ENCODE peak calls at places on chromosomes 1 and 21, in seven cellular contexts. B is stimulated activated CD8-positive, alpha-beta memory T cell treated with anti-CD3 and anti-CD28 coated beads, Interleukin-7, amount 100 ng/mL, for 1 hour; C is activated CD4-positive, CD25-positive, alpha-beta regulatory T cell treated with anti-CD3 and anti-CD28 coated beads, Interleukin-2, amount 50 U/mL, for 16 hours; P is DMS53; K is mesenchymal stem cell; S is DMS 273 treated with DMSO at 0.1 percent for 48 hours; Q is MM.1S. O is an unnamed sample.

GRCh38 chr21:34715518-34715917 is 46.7 kb downstream of the CLIC6 start:
- DNase-seq in B (no peak), C (no peak), P (no peak), K (no peak), S (no peak), Q (no peak), O (no peak)

GRCh38 chr1:228081578-228082259 is 789 bp upstream of the ARF1 start:
- DNase-seq in B (no peak), C (no peak), P (peak), K (peak), S (no peak), Q (peak), O (no peak)

GRCh38 chr1:153866045-153866850 is 56.5 kb downstream of the GATAD2B start:
- DNase-seq in B (no peak), C (no peak), P (no peak), K (peak), S (no peak), Q (peak), O (no peak)

GRCh38 chr1:9843576-9843945 is 19.8 kb upstream of the CLSTN1 start:
- DNase-seq in B (no peak), C (no peak), P (peak), K (no peak), S (no peak), Q (no peak), O (no peak)

GRCh38 chr1:119795471-119795870 is 15.8 kb downstream of the REG4 start:
- DNase-seq in B (no peak), C (no peak), P (no peak), K (no peak), S (no peak), Q (no peak), O (no peak)

GRCh38 chr21:33836408-33836807 is 79.2 kb downstream of the ATP5PO start:
- DNase-seq in B (no peak), C (no peak), P (no peak), K (no peak), S (no peak), Q (no peak), O (no peak)

GRCh38 chr21:43269461-43269860 is 100.7 kb downstream of the CRYAA start:
- DNase-seq in B (peak), C (no peak), P (no peak), K (no peak), S (no peak), Q (no peak), O (no peak)

GRCh38 chr1:38690790-38691189 is 168.8 kb downstream of the RRAGC start:
- DNase-seq in B (no peak), C (no peak), P (no peak), K (peak), S (no peak), Q (no peak), O (no peak)

GRCh38 chr1:67646145-67647035 is 38.6 kb upstream of the GADD45A start:
- DNase-seq in B (no peak), C (no peak), P (peak), K (peak), S (peak), Q (no peak), O (peak)

GRCh38 chr1:241640867-241641542 is 836 bp upstream of the CHML start:
- DNase-seq in B (no peak), C (no peak), P (peak), K (peak), S (no peak), Q (peak), O (no peak)

GRCh38 chr21:36981977-36982700 is 15.7 kb upstream of the HLCS start:
- DNase-seq in B (no peak), C (no peak), P (no peak), K (no peak), S (no peak), Q (no peak), O (no peak)

GRCh38 chr1:152130186-152130585 is 14.9 kb upstream of the TCHH start:
- DNase-seq in B (no peak), C (no peak), P (no peak), K (no peak), S (no peak), Q (no peak), O (no peak)

GRCh38 chr21:34526618-34527290 is 14.7 kb upstream of the KCNE1 start:
- DNase-seq in B (no peak), C (no peak), P (peak), K (peak), S (peak), Q (peak), O (no peak)